ENCODE peak calls at places on chromosomes 3 and 15, in seven cellular contexts. One of them, this sample, is unnamed.

GRCh38 chr3:114551770-114552526 is 258.1 kb downstream of the TIGIT start:
- DNase-seq in EH: peak
- DNase-seq in M059J: peak
- DNase-seq in globus pallidus: no peak
- DNase-seq in stimulated activated CD4-positive, alpha-beta T cell treated with anti-CD3 and anti-CD28 coated beads, TNF-alpha, amount 100 ng/mL, for 24 hours: no peak
- DNase-seq in hepatic stellate cell: no peak
- DNase-seq in activated CD4-positive, alpha-beta T cell treated with anti-CD3 and anti-CD28 coated beads, Interleukin-2, amount 50 U/mL, for 1 hour: no peak
- DNase-seq in this sample: no peak

GRCh38 chr15:66946578-66947164 is 118.7 kb upstream of the SMAD3 start:
- DNase-seq in EH: peak
- DNase-seq in M059J: peak
- DNase-seq in globus pallidus: peak
- DNase-seq in stimulated activated CD4-positive, alpha-beta T cell treated with anti-CD3 and anti-CD28 coated beads, TNF-alpha, amount 100 ng/mL, for 24 hours: peak
- DNase-seq in hepatic stellate cell: peak
- DNase-seq in activated CD4-positive, alpha-beta T cell treated with anti-CD3 and anti-CD28 coated beads, Interleukin-2, amount 50 U/mL, for 1 hour: peak
- DNase-seq in this sample: peak

GRCh38 chr15:71195242-71195641 is 80.0 kb downstream of the THSD4 start:
- DNase-seq in EH: peak
- DNase-seq in M059J: peak
- DNase-seq in globus pallidus: no peak
- DNase-seq in stimulated activated CD4-positive, alpha-beta T cell treated with anti-CD3 and anti-CD28 coated beads, TNF-alpha, amount 100 ng/mL, for 24 hours: no peak
- DNase-seq in hepatic stellate cell: peak
- DNase-seq in activated CD4-positive, alpha-beta T cell treated with anti-CD3 and anti-CD28 coated beads, Interleukin-2, amount 50 U/mL, for 1 hour: no peak
- DNase-seq in this sample: no peak

GRCh38 chr3:141854559-141854958 is 21.9 kb upstream of the ATP1B3 start:
- DNase-seq in EH: no peak
- DNase-seq in M059J: no peak
- DNase-seq in globus pallidus: no peak
- DNase-seq in stimulated activated CD4-positive, alpha-beta T cell treated with anti-CD3 and anti-CD28 coated beads, TNF-alpha, amount 100 ng/mL, for 24 hours: no peak
- DNase-seq in hepatic stellate cell: no peak
- DNase-seq in activated CD4-positive, alpha-beta T cell treated with anti-CD3 and anti-CD28 coated beads, Interleukin-2, amount 50 U/mL, for 1 hour: no peak
- DNase-seq in this sample: no peak

GRCh38 chr15:40443846-40444245 is 3.1 kb downstream of the BAHD1 start:
- DNase-seq in EH: no peak
- DNase-seq in M059J: no peak
- DNase-seq in globus pallidus: no peak
- DNase-seq in stimulated activated CD4-positive, alpha-beta T cell treated with anti-CD3 and anti-CD28 coated beads, TNF-alpha, amount 100 ng/mL, for 24 hours: no peak
- DNase-seq in hepatic stellate cell: no peak
- DNase-seq in activated CD4-positive, alpha-beta T cell treated with anti-CD3 and anti-CD28 coated beads, Interleukin-2, amount 50 U/mL, for 1 hour: no peak
- DNase-seq in this sample: no peak

GRCh38 chr3:138227650-138228049 is 40.5 kb downstream of the ARMC8 start:
- DNase-seq in EH: peak
- DNase-seq in M059J: no peak
- DNase-seq in globus pallidus: no peak
- DNase-seq in stimulated activated CD4-positive, alpha-beta T cell treated with anti-CD3 and anti-CD28 coated beads, TNF-alpha, amount 100 ng/mL, for 24 hours: no peak
- DNase-seq in hepatic stellate cell: peak
- DNase-seq in activated CD4-positive, alpha-beta T cell treated with anti-CD3 and anti-CD28 coated beads, Interleukin-2, amount 50 U/mL, for 1 hour: no peak
- DNase-seq in this sample: no peak

GRCh38 chr3:47722859-47723258 is 58.8 kb downstream of the SMARCC1 start:
- DNase-seq in EH: no peak
- DNase-seq in M059J: no peak
- DNase-seq in globus pallidus: no peak
- DNase-seq in stimulated activated CD4-positive, alpha-beta T cell treated with anti-CD3 and anti-CD28 coated beads, TNF-alpha, amount 100 ng/mL, for 24 hours: no peak
- DNase-seq in hepatic stellate cell: no peak
- DNase-seq in activated CD4-positive, alpha-beta T cell treated with anti-CD3 and anti-CD28 coated beads, Interleukin-2, amount 50 U/mL, for 1 hour: no peak
- DNase-seq in this sample: no peak

GRCh38 chr3:36166477-36166876 is 213.8 kb upstream of the STAC start:
- DNase-seq in EH: peak
- DNase-seq in M059J: peak
- DNase-seq in globus pallidus: no peak
- DNase-seq in stimulated activated CD4-positive, alpha-beta T cell treated with anti-CD3 and anti-CD28 coated beads, TNF-alpha, amount 100 ng/mL, for 24 hours: no peak
- DNase-seq in hepatic stellate cell: peak
- DNase-seq in activated CD4-positive, alpha-beta T cell treated with anti-CD3 and anti-CD28 coated beads, Interleukin-2, amount 50 U/mL, for 1 hour: no peak
- DNase-seq in this sample: no peak

GRCh38 chr15:57518779-57519410 is 72.8 kb upstream of the MYZAP start:
- DNase-seq in EH: no peak
- DNase-seq in M059J: no peak
- DNase-seq in globus pallidus: no peak
- DNase-seq in stimulated activated CD4-positive, alpha-beta T cell treated with anti-CD3 and anti-CD28 coated beads, TNF-alpha, amount 100 ng/mL, for 24 hours: no peak
- DNase-seq in hepatic stellate cell: no peak
- DNase-seq in activated CD4-positive, alpha-beta T cell treated with anti-CD3 and anti-CD28 coated beads, Interleukin-2, amount 50 U/mL, for 1 hour: no peak
- DNase-seq in this sample: no peak

GRCh38 chr15:52252781-52253180 is 42.8 kb downstream of the MYO5C start:
- DNase-seq in EH: peak
- DNase-seq in M059J: peak
- DNase-seq in globus pallidus: no peak
- DNase-seq in stimulated activated CD4-positive, alpha-beta T cell treated with anti-CD3 and anti-CD28 coated beads, TNF-alpha, amount 100 ng/mL, for 24 hours: no peak
- DNase-seq in hepatic stellate cell: peak
- DNase-seq in activated CD4-positive, alpha-beta T cell treated with anti-CD3 and anti-CD28 coated beads, Interleukin-2, amount 50 U/mL, for 1 hour: no peak
- DNase-seq in this sample: no peak